ENCODE peak calls at places on chromosomes 16 and 17, in seven cellular contexts. X, Q, H, K, E, C and J are unnamed samples.

GRCh38 chr17:52035336-52035915 is 123.1 kb downstream of the CA10 start:
- DNase-seq in Q (no peak), K (no peak), C (no peak), X (no peak), H (no peak), E (no peak), J (no peak)

GRCh38 chr16:84484579-84485254 is 19.7 kb downstream of the MEAK7 start:
- DNase-seq in X (no peak), E (peak; percentile 48), Q (peak; percentile 62), C (no peak), K (no peak), H (peak; percentile 51), J (peak; percentile 36)

GRCh38 chr17:42679001-42679491 is 2.3 kb upstream of the PLEKHH3 start:
- DNase-seq in C (no peak), Q (peak; percentile 66), X (no peak), E (no peak), H (peak; percentile 79), K (no peak), J (peak; percentile 69)

GRCh38 chr17:61570118-61570517 is 20.9 kb downstream of the NACA2 start:
- DNase-seq in K (no peak), C (no peak), Q (no peak), X (no peak), E (no peak), H (no peak), J (no peak)

GRCh38 chr17:45906237-45906636 is 11.9 kb downstream of the MAPT start:
- DNase-seq in Q (no peak), K (no peak), E (no peak), X (no peak), H (no peak), C (no peak), J (no peak)

GRCh38 chr17:80949451-80950421 is 41.9 kb upstream of the CHMP6 start:
- DNase-seq in H (peak; percentile 30), X (no peak), K (no peak), E (no peak), Q (no peak), C (no peak), J (no peak)

GRCh38 chr17:18141210-18141803 is 32.8 kb downstream of the MYO15A start:
- DNase-seq in H (peak; percentile 48), E (no peak), X (no peak), C (peak; percentile 20), Q (peak; percentile 30), K (no peak), J (peak; percentile 93)

GRCh38 chr16:23148513-23149266 is 562 bp downstream of the USP31 start:
- DNase-seq in K (no peak), E (peak; percentile 29), Q (peak; percentile 76), X (no peak), C (peak; percentile 50), H (no peak), J (peak; percentile 38)

GRCh38 chr16:78884199-78884598 is 716.3 kb downstream of the MAF start:
- DNase-seq in Q (no peak), X (no peak), K (no peak), E (no peak), C (no peak), H (no peak), J (no peak)

GRCh38 chr16:17194190-17194780 is 276.5 kb downstream of the XYLT1 start:
- DNase-seq in K (no peak), C (peak; percentile 26), X (no peak), E (peak; percentile 31), Q (no peak), H (peak; percentile 74), J (peak; percentile 7)

GRCh38 chr17:75869282-75870141 is 8.9 kb downstream of the TRIM47 start:
- DNase-seq in E (peak; percentile 68), X (no peak), H (peak; percentile 51), K (no peak), C (no peak), Q (peak; percentile 99), J (peak; percentile 83)

GRCh38 chr16:66397736-66398433 is 29.2 kb upstream of the BEAN1 start:
- DNase-seq in X (no peak), E (no peak), K (no peak), C (no peak), H (no peak), Q (no peak), J (no peak)

GRCh38 chr16:53258809-53259208 is 175.5 kb upstream of the RBL2 start:
- DNase-seq in K (no peak), C (no peak), X (no peak), Q (no peak), E (no peak), H (no peak), J (no peak)

DNA sequence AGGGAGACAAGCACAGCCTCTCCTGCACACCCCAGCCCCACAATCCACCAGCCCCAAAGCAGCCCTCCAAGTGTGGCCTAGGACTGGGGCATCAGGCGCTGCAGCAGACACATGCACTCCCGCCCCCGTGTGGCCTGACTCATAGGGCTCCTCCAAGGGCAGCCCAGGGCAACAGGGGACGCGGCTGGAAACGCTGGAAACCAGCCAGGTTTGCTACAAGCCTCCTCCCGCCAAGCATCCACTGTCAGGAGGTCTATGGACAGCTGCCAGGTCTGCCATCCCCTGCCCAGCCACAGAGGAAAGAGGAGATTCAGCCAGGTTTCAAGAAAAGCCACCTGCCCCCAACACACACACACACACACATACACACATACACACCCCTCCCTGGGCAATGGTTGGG is 25.8 kb downstream of the SRCIN1 start:
- DNase-seq in H (peak; percentile 72), K (no peak), Q (peak; percentile 71), E (no peak), X (no peak), C (no peak), J (peak; percentile 92)
- H3K27me3 ChIP-seq in H (peaks cover 41% of the 10 kb centered on the region), K (no peaks in the 10 kb centered on the region), Q (peaks cover 8% of the 10 kb centered on the region), E (peaks cover 59% of the 10 kb centered on the region), X (peaks cover 71% of the 10 kb centered on the region), C (peaks cover 53% of the 10 kb centered on the region), J (peaks cover 10% of the 10 kb centered on the region)

GRCh38 chr17:77185137-77185536 is 44.4 kb downstream of the SEC14L1 start:
- DNase-seq in H (no peak), K (no peak), Q (no peak), X (no peak), C (no peak), E (no peak), J (no peak)

GRCh38 chr17:77189148-77189547 is 48.4 kb downstream of the SEC14L1 start:
- DNase-seq in H (no peak), Q (no peak), K (no peak), E (no peak), X (no peak), C (no peak), J (no peak)

GRCh38 chr17:77184474-77184873 is 43.7 kb downstream of the SEC14L1 start:
- DNase-seq in X (no peak), E (no peak), C (no peak), H (no peak), Q (no peak), K (no peak), J (no peak)

GRCh38 chr17:77188084-77189066 is 47.6 kb downstream of the SEC14L1 start:
- DNase-seq in X (no peak), K (no peak), C (no peak), E (no peak), Q (peak; percentile 38), H (no peak), J (no peak)

GRCh38 chr17:77186141-77186604 is 45.4 kb downstream of the SEC14L1 start:
- DNase-seq in E (no peak), X (no peak), Q (no peak), K (no peak), H (no peak), C (no peak), J (peak; percentile 48)
- H3K27me3 ChIP-seq in E (no peaks in the 10 kb centered on the region), X (no peaks in the 10 kb centered on the region), Q (no peaks in the 10 kb centered on the region), K (no peaks in the 10 kb centered on the region), H (no peaks in the 10 kb centered on the region), C (no peaks in the 10 kb centered on the region), J (no peaks in the 10 kb centered on the region)

GRCh38 chr16:4634768-4635167 is 10.1 kb downstream of the MGRN1 start:
- DNase-seq in E (no peak), K (no peak), X (no peak), C (no peak), Q (no peak), H (no peak), J (no peak)
- H3K27me3 ChIP-seq in E (no peaks in the 10 kb centered on the region), K (no peaks in the 10 kb centered on the region), X (no peaks in the 10 kb centered on the region), C (no peaks in the 10 kb centered on the region), Q (no peaks in the 10 kb centered on the region), H (no peaks in the 10 kb centered on the region), J (no peaks in the 10 kb centered on the region)

GRCh38 chr17:48014603-48015037 is 23.0 kb downstream of the COPZ2 start:
- DNase-seq in H (no peak), K (no peak), X (no peak), E (no peak), Q (no peak), C (no peak), J (no peak)
- H3K27me3 ChIP-seq in H (no peaks in the 10 kb centered on the region), K (no peaks in the 10 kb centered on the region), X (peaks cover 7% of the 10 kb centered on the region), E (peaks cover 7% of the 10 kb centered on the region), Q (peaks cover 10% of the 10 kb centered on the region), C (peaks cover 13% of the 10 kb centered on the region), J (no peaks in the 10 kb centered on the region)

GRCh38 chr17:31371511-31372097 is 19.9 kb upstream of the RAB11FIP4 start:
- DNase-seq in Q (no peak), K (no peak), E (no peak), H (no peak), C (no peak), X (no peak), J (peak; percentile 69)

GRCh38 chr17:31378638-31379037 is 12.8 kb upstream of the RAB11FIP4 start:
- DNase-seq in K (no peak), H (peak; percentile 65), C (no peak), Q (no peak), E (no peak), X (no peak), J (no peak)

GRCh38 chr17:31373150-31374082 is 18.1 kb upstream of the RAB11FIP4 start:
- DNase-seq in X (no peak), C (no peak), K (no peak), E (no peak), H (peak; percentile 60), Q (peak; percentile 42), J (peak; percentile 70)

GRCh38 chr17:31374503-31374902 is 17.0 kb upstream of the RAB11FIP4 start:
- DNase-seq in C (no peak), E (no peak), K (no peak), X (no peak), H (no peak), Q (no peak), J (no peak)

DNA sequence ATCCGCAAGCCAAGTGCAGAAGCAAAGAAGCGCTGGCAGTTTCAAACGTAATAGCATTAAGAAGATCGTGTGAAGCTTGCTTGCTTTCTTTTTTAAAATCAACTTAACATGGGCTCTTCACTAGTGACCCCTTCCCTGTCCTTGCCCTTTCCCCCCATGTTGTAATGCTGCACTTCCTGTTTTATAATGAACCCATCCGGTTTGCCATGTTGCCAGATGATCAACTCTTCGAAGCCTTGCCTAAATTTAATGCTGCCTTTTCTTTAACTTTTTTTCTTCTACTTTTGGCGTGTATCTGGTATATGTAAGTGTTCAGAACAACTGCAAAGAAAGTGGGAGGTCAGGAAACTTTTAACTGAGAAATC is 17.4 kb upstream of the RAB11FIP4 start:
- DNase-seq in K (no peak), X (no peak), E (no peak), Q (no peak), H (no peak), C (no peak), J (no peak)
- H3K27me3 ChIP-seq in K (no peaks in the 10 kb centered on the region), X (no peaks in the 10 kb centered on the region), E (no peaks in the 10 kb centered on the region), Q (no peaks in the 10 kb centered on the region), H (no peaks in the 10 kb centered on the region), C (no peaks in the 10 kb centered on the region), J (no peaks in the 10 kb centered on the region)